ENCODE peak calls at places on chromosomes 6 and 20, in seven cellular contexts. W, H, N, A, K, L and P are unnamed samples.

GRCh38 chr6:153129873-153130514 is 1.1 kb downstream of the RGS17 start:
- DNase-seq in W (no peak), H (peak), N (no peak), A (peak), K (no peak), L (no peak), P (peak)

GRCh38 chr6:69866351-69867074 is at the start of gene COL19A1:
- DNase-seq in W (peak), H (no peak), N (no peak), A (peak), K (peak), L (peak), P (peak)

GRCh38 chr20:41587956-41588355 is 30.2 kb downstream of the CHD6 start:
- DNase-seq in W (no peak), H (peak), N (peak), A (no peak), K (no peak), L (no peak), P (no peak)

GRCh38 chr20:57308451-57309410 is 20.9 kb upstream of the SPO11 start:
- DNase-seq in W (no peak), H (no peak), N (no peak), A (no peak), K (no peak), L (no peak), P (no peak)

GRCh38 chr6:2450546-2450945 is 205.1 kb upstream of the GMDS start:
- DNase-seq in W (peak), H (no peak), N (no peak), A (no peak), K (no peak), L (peak), P (peak)

GRCh38 chr6:121260651-121261102 is 73.6 kb downstream of the TBC1D32 start:
- DNase-seq in W (peak), H (peak), N (no peak), A (no peak), K (no peak), L (no peak), P (no peak)

GRCh38 chr20:58691773-58692578 is 624 bp upstream of the NPEPL1 start:
- DNase-seq in W (peak), H (no peak), N (no peak), A (no peak), K (no peak), L (no peak), P (no peak)

GRCh38 chr6:83615025-83615999 is 93.6 kb downstream of the SNAP91 start:
- DNase-seq in W (no peak), H (peak), N (peak), A (peak), K (no peak), L (peak), P (no peak)

GRCh38 chr6:152600022-152600421 is 37.1 kb downstream of the SYNE1 start:
- DNase-seq in W (no peak), H (no peak), N (no peak), A (no peak), K (no peak), L (no peak), P (no peak)

GRCh38 chr6:148980234-148980633 is 233.4 kb downstream of the UST start:
- DNase-seq in W (no peak), H (peak), N (no peak), A (no peak), K (no peak), L (no peak), P (no peak)

GRCh38 chr20:20037960-20038359 is 14.3 kb downstream of the CRNKL1 start:
- DNase-seq in W (no peak), H (peak), N (peak), A (no peak), K (no peak), L (no peak), P (no peak)

GRCh38 chr6:79404261-79404660 is 133.0 kb downstream of the LCA5 start:
- DNase-seq in W (no peak), H (no peak), N (no peak), A (no peak), K (no peak), L (no peak), P (no peak)

GRCh38 chr20:1567392-1568165 is 10.1 kb upstream of the SIRPD start:
- DNase-seq in W (no peak), H (peak), N (peak), A (no peak), K (no peak), L (no peak), P (no peak)

GRCh38 chr6:11460001-11460668 is 77.4 kb upstream of the TMEM170B start:
- DNase-seq in W (no peak), H (peak), N (peak), A (no peak), K (no peak), L (no peak), P (no peak)

GRCh38 chr6:40972190-40972589 is 66.8 kb downstream of the UNC5CL start:
- DNase-seq in W (no peak), H (no peak), N (no peak), A (no peak), K (no peak), L (no peak), P (no peak)

GRCh38 chr20:62149532-62150235 is 6.1 kb downstream of the SS18L1 start:
- DNase-seq in W (no peak), H (peak), N (no peak), A (no peak), K (no peak), L (no peak), P (no peak)

GRCh38 chr20:20820780-20821495 is 108.5 kb upstream of the RALGAPA2 start:
- DNase-seq in W (no peak), H (no peak), N (no peak), A (no peak), K (no peak), L (no peak), P (no peak)

GRCh38 chr6:133548409-133548808 is 307.3 kb downstream of the EYA4 start:
- DNase-seq in W (no peak), H (peak), N (no peak), A (no peak), K (no peak), L (no peak), P (no peak)

GRCh38 chr20:24492698-24493097 is 23.3 kb downstream of the SYNDIG1 start:
- DNase-seq in W (no peak), H (no peak), N (no peak), A (no peak), K (no peak), L (no peak), P (no peak)

GRCh38 chr20:53550590-53551187 is 43.0 kb downstream of the ZNF217 start:
- DNase-seq in W (no peak), H (no peak), N (no peak), A (no peak), K (no peak), L (no peak), P (no peak)

GRCh38 chr6:118281291-118281690 is 266.8 kb upstream of the PLN start:
- DNase-seq in W (no peak), H (no peak), N (no peak), A (no peak), K (no peak), L (no peak), P (no peak)

GRCh38 chr20:51979226-51979625 is 176.9 kb upstream of the SALL4 start:
- DNase-seq in W (no peak), H (no peak), N (no peak), A (no peak), K (no peak), L (no peak), P (no peak)

GRCh38 chr6:167276772-167277533 is 14.2 kb upstream of the UNC93A start:
- DNase-seq in W (no peak), H (no peak), N (no peak), A (no peak), K (no peak), L (no peak), P (no peak)

GRCh38 chr20:40685349-40685748 is 3.7 kb downstream of the MAFB start:
- DNase-seq in W (no peak), H (no peak), N (no peak), A (no peak), K (no peak), L (no peak), P (no peak)